ENCODE peak calls at places on chromosomes 16 and 17, in nine cellular contexts. K is cardiac muscle cell, P is thoracic aorta, O is heart right ventricle, D is left lung, U is psoas muscle, F is fibroblast of lung, I is prostate gland, N is A549. H is an unnamed sample. For H3K4me1, the result is how much of the 10 kb centered on the place peaks cover.

GRCh38 chr16:56589141-56590039 is at the start of gene MT3:
- DNase-seq in K (no peak), P (no peak), O (no peak), D (no peak), U (peak), F (no peak), I (peak), N (no peak), H (no peak)

GRCh38 chr17:34997355-34997862 is 17.1 kb downstream of the LIG3 start:
- DNase-seq in K (peak), P (no peak), O (peak), D (peak), U (no peak), F (peak), I (peak), N (no peak), H (peak)

GRCh38 chr16:31486036-31486435 is 3.1 kb downstream of the SLC5A2 start:
- DNase-seq in K (no peak), P (no peak), O (no peak), D (no peak), U (peak), F (no peak), I (no peak), N (no peak), H (no peak)

GRCh38 chr16:78608305-78608776 is 508.9 kb downstream of the WWOX start:
- DNase-seq in K (peak), P (no peak), O (peak), D (no peak), U (no peak), F (no peak), I (no peak), N (no peak), H (no peak)

GRCh38 chr16:62022688-62023087 is 13.6 kb downstream of the CDH8 start:
- DNase-seq in K (no peak), P (no peak), O (no peak), D (no peak), U (no peak), F (no peak), I (no peak), N (no peak), H (no peak)

GRCh38 chr16:74561626-74562025 is 45.3 kb downstream of the GLG1 start:
- DNase-seq in K (no peak), P (no peak), O (no peak), D (no peak), U (no peak), F (no peak), I (no peak), N (no peak), H (no peak)

GRCh38 chr17:47190770-47191169 is 1.7 kb upstream of the CDC27 start:
- DNase-seq in K (no peak), P (no peak), O (no peak), D (no peak), U (no peak), F (no peak), I (no peak), N (no peak), H (no peak)

GRCh38 chr17:79276824-79277223 is 202.2 kb downstream of the ENGASE start:
- DNase-seq in K (no peak), P (no peak), O (no peak), D (no peak), U (no peak), F (no peak), I (no peak), N (no peak), H (peak)

GRCh38 chr16:67781548-67781921 is 24.8 kb downstream of the RANBP10 start:
- DNase-seq in K (no peak), P (no peak), O (no peak), D (no peak), U (no peak), F (no peak), I (no peak), N (no peak), H (no peak)

GRCh38 chr17:33436321-33436720 is 143.2 kb upstream of the ASIC2 start:
- DNase-seq in K (peak), P (no peak), O (no peak), D (no peak), U (no peak), F (peak), I (no peak), N (no peak), H (no peak)

GRCh38 chr16:85891776-85892166 is 7.2 kb upstream of the IRF8 start:
- DNase-seq in K (no peak), P (no peak), O (no peak), D (no peak), U (no peak), F (no peak), I (no peak), N (no peak), H (no peak)

GRCh38 chr16:53782148-53782547 is 78.2 kb downstream of the FTO start:
- DNase-seq in K (no peak), P (no peak), O (no peak), D (no peak), U (no peak), F (no peak), I (no peak), N (no peak), H (no peak)

GRCh38 chr17:70563301-70563820 is 394.0 kb downstream of the KCNJ2 start:
- DNase-seq in K (no peak), P (no peak), O (peak), D (no peak), U (no peak), F (peak), I (no peak), N (no peak), H (no peak)

GRCh38 chr17:82330322-82331239 is 3.0 kb downstream of the SECTM1 start:
- DNase-seq in K (peak), P (no peak), O (no peak), D (no peak), U (peak), F (peak), I (no peak), N (no peak), H (no peak)

GRCh38 chr16:11133344-11133921 is 122.6 kb downstream of the SOCS1 start:
- DNase-seq in K (peak), P (peak), O (peak), D (peak), U (peak), F (peak), I (peak), N (no peak), H (peak)

GRCh38 chr16:57609541-57610401 is 18.7 kb upstream of the ADGRG1 start:
- DNase-seq in K (peak), P (no peak), O (peak), D (peak), U (no peak), F (peak), I (no peak), N (no peak), H (peak)

GRCh38 chr16:1960665-1961630 is 1.6 kb downstream of the NDUFB10 start:
- DNase-seq in K (peak), P (no peak), O (no peak), D (no peak), U (no peak), F (peak), I (no peak), N (no peak), H (no peak)

GRCh38 chr16:22075043-22075757 is 17.1 kb upstream of the VWA3A start:
- DNase-seq in K (no peak), P (no peak), O (no peak), D (no peak), U (no peak), F (no peak), I (no peak), N (no peak), H (no peak)

GRCh38 chr17:57257911-57258885 is 1.9 kb downstream of the MSI2 start:
- DNase-seq in K (peak), P (no peak), O (no peak), D (no peak), U (no peak), F (peak), I (no peak), N (no peak), H (no peak)

GRCh38 chr17:78896091-78896833 is 6.7 kb downstream of the CEP295NL start:
- DNase-seq in K (no peak), P (no peak), O (no peak), D (no peak), U (no peak), F (no peak), I (no peak), N (no peak), H (no peak)

GRCh38 chr16:50616883-50617629 is 64.1 kb downstream of the SNX20 start:
- DNase-seq in K (no peak), P (no peak), O (no peak), D (peak), U (no peak), F (peak), I (peak), N (no peak), H (no peak)

GRCh38 chr17:53722407-53722806 is 100.3 kb upstream of the KIF2B start:
- DNase-seq in K (peak), P (no peak), O (no peak), D (no peak), U (no peak), F (peak), I (no peak), N (peak), H (no peak)

GRCh38 chr17:66982011-66982508 is 17.6 kb downstream of the CACNG4 start:
- DNase-seq in K (no peak), P (no peak), O (no peak), D (no peak), U (no peak), F (no peak), I (no peak), N (no peak), H (no peak)

GRCh38 chr16:83365166-83365565 is 442.6 kb upstream of the HSBP1 start:
- DNase-seq in K (peak), P (no peak), O (no peak), D (no peak), U (no peak), F (no peak), I (no peak), N (no peak), H (no peak)

GRCh38 chr16:314351-314750 is 31.4 kb downstream of the PDIA2 start:
- DNase-seq in K (no peak), P (no peak), O (no peak), D (no peak), U (no peak), F (no peak), I (no peak), N (no peak), H (no peak)

GRCh38 chr17:1629647-1630310 is 1.1 kb upstream of the SLC43A2 start:
- DNase-seq in K (peak), P (no peak), O (peak), D (peak), U (peak), F (no peak), I (peak), N (peak), H (peak)

GRCh38 chr17:33750943-33751701 is 458.0 kb upstream of the ASIC2 start:
- DNase-seq in K (peak), P (peak), O (peak), D (peak), U (peak), F (peak), I (peak), N (peak), H (peak)

GRCh38 chr16:83818276-83818675 is 10.5 kb downstream of the HSBP1 start:
- DNase-seq in K (no peak), P (no peak), O (no peak), D (no peak), U (no peak), F (no peak), I (no peak), N (no peak), H (no peak)

GRCh38 chr17:323181-323580 is 29.4 kb downstream of the RPH3AL start:
- DNase-seq in K (no peak), P (no peak), O (no peak), D (no peak), U (peak), F (no peak), I (no peak), N (no peak), H (no peak)

GRCh38 chr17:68463211-68463990 is 6.1 kb upstream of the WIPI1 start:
- DNase-seq in K (no peak), P (no peak), O (no peak), D (no peak), U (no peak), F (no peak), I (no peak), N (no peak), H (no peak)
- H3K4me1 ChIP-seq in K (under half), P (under half), O (half or more), D (under half), U (under half), F (under half), I (under half), N (under half), H (under half)

GRCh38 chr17:48262982-48263586 is 155.5 kb downstream of the SNX11 start:
- DNase-seq in K (peak), P (no peak), O (no peak), D (no peak), U (no peak), F (peak), I (no peak), N (peak), H (no peak)
- TF ChIP-seq CTCF in K (peak), P (no peak), O (peak), D (no peak), U (peak), F (peak), I (no peak), N (peak), H (no peak)

DNA sequence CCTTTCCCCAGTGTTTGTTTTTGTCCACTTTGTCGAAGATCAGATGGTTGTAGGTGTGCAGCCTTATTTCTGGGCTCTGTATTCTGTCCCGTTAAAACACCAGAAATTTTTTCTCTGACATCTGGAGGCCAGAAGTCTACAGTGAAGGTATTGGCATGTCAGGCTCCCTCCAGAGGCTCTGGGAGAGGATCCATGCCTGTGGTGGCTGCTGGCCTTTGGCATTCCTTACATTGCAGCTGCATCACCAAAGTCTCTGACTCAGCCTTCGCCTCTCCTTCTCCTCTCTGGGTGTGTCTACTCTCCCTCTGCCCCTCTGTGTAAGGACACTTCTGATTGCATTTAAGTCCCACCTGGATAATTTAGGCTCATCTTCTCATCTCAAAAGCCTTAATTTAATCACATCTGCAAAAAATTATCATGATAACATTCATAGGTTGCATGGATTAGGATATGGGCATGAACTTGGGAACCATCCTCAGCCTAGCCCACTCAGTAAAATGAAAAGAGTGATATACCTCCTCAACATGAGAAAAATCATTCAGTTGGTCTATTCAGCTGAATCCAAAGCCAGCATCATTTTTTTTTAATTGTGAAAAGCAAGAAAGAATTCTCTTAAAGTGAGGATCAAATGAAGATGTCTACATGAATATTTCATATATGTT is 78.0 kb downstream of the MAP2K6 start:
- DNase-seq in K (peak), P (no peak), O (no peak), D (no peak), U (no peak), F (peak), I (no peak), N (peak), H (no peak)
- H3K4me3 ChIP-seq in K (no peak), P (no peak), O (no peak), D (no peak), U (no peak), F (no peak), I (no peak), N (no peak), H (no peak)

GRCh38 chr17:40550608-40551007 is 14.7 kb downstream of the CCR7 start:
- DNase-seq in K (peak), P (no peak), O (peak), D (no peak), U (peak), F (peak), I (no peak), N (no peak), H (no peak)

GRCh38 chr17:40547079-40547784 is 18.0 kb downstream of the CCR7 start:
- DNase-seq in K (no peak), P (no peak), O (no peak), D (no peak), U (peak), F (no peak), I (peak), N (no peak), H (no peak)

GRCh38 chr17:40547785-40548478 is 17.3 kb downstream of the CCR7 start:
- DNase-seq in K (no peak), P (no peak), O (no peak), D (no peak), U (no peak), F (no peak), I (no peak), N (no peak), H (no peak)

GRCh38 chr17:40548491-40548981 is 16.7 kb downstream of the CCR7 start:
- DNase-seq in K (no peak), P (no peak), O (no peak), D (no peak), U (no peak), F (no peak), I (no peak), N (no peak), H (no peak)

DNA sequence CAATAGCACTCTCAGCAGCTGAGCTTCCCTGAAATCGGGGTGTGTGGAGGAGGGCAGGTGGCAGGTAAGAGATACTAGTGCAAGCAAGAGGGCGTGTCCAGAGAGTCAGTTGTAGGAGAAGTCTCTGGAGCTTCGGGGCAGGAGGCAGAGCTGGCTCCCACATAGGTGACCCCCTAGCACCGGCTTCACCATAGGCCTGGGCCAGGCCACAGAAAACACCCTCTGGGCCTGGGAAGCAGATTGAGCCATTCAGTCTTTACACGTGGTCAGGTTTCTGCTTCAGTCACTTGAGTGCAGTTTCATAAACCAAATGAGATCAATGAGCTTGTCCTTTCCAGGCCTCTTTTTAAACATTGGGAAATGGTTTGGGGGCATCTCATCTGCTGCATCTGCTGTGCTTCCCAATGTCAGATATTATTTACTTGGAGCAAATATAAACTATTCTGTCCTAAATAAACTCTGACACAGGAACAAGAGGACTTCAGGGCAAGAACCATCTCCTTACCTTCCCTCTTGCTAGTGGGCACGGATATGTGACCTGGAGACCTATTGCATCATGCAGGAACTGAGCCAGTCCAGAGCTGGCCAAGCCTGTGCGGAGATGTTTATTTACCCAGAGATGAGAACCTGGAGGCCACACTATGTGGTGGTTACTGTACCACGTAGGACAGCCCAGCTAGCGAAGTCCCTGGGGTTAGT is 16.1 kb downstream of the CCR7 start:
- DNase-seq in K (peak), P (no peak), O (no peak), D (peak), U (peak), F (peak), I (no peak), N (peak), H (peak)
- H3K4me1 ChIP-seq in K (under half), P (under half), O (half or more), D (half or more), U (under half), F (half or more), I (under half), N (half or more), H (under half)

GRCh38 chr16:30372037-30372712 is 1.9 kb upstream of the TBC1D10B start:
- DNase-seq in K (no peak), P (no peak), O (no peak), D (no peak), U (peak), F (no peak), I (no peak), N (no peak), H (no peak)

GRCh38 chr16:30370444-30371247 is at the start of gene TBC1D10B:
- DNase-seq in K (peak), P (peak), O (peak), D (peak), U (peak), F (peak), I (peak), N (peak), H (peak)

GRCh38 chr16:30369938-30370443 is 303 bp downstream of the TBC1D10B start:
- DNase-seq in K (no peak), P (no peak), O (no peak), D (no peak), U (no peak), F (no peak), I (no peak), N (no peak), H (no peak)

GRCh38 chr16:30372725-30373124 is 1.9 kb upstream of the MYL11 start:
- DNase-seq in K (no peak), P (no peak), O (no peak), D (no peak), U (peak), F (no peak), I (no peak), N (no peak), H (peak)

DNA sequence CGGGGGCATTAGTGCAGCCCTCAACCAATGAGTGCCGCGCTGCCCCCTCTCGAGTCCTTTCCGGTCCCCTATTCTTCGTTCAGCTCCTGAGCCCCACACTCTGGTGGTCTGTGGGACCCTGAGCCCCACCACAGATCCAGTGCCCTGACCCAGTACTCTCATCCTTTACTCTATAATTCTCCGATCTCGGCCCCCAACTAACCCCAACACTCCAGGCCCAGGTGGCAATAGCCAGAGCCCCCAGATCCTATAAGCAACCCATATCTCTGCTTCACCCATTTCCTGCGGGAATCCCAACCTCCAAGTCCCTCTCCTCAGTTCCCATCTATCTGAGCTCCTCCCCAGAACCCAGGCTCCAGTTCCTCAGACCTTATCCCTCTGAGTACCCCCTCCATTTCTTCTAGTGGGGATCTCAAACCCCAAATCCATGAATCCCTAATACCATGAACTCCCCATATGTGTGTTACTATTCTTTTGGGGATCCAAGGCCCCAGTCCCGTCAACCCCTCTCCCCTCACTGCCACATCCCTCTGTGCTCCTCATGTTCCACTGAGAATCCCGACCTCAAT is 1.0 kb upstream of the TBC1D10B start:
- DNase-seq in K (no peak), P (no peak), O (no peak), D (no peak), U (no peak), F (no peak), I (no peak), N (no peak), H (no peak)
- TF ChIP-seq CTCF in K (no peak), P (no peak), O (no peak), D (no peak), U (no peak), F (no peak), I (no peak), N (no peak), H (no peak)

GRCh38 chr17:61395983-61396585 is 3.6 kb upstream of the TBX2 start:
- DNase-seq in K (no peak), P (no peak), O (peak), D (no peak), U (peak), F (peak), I (no peak), N (no peak), H (no peak)
- H3K4me3 ChIP-seq in K (peak), P (peak), O (peak), D (peak), U (peak), F (peak), I (peak), N (no peak), H (peak)

H was measured in pancreas.